ENCODE peak calls at places on chromosomes 3 and 15, in five cellular contexts. One of them, this sample, is unnamed.

GRCh38 chr3:18827664-18828063 is 320.6 kb upstream of the KCNH8 start:
- DNase-seq in heart left ventricle: no peak
- DNase-seq in dorsolateral prefrontal cortex: no peak
- DNase-seq in fibroblast of lung: no peak
- DNase-seq in K562: no peak
- DNase-seq in this sample: no peak

GRCh38 chr15:88042047-88042446 is 214.5 kb downstream of the NTRK3 start:
- DNase-seq in heart left ventricle: no peak
- DNase-seq in fibroblast of lung: no peak
- DNase-seq in dorsolateral prefrontal cortex: no peak
- DNase-seq in K562: no peak
- DNase-seq in this sample: no peak

GRCh38 chr3:12679468-12679867 is 15.6 kb upstream of the RAF1 start:
- DNase-seq in heart left ventricle: no peak
- DNase-seq in K562: no peak
- DNase-seq in dorsolateral prefrontal cortex: no peak
- DNase-seq in fibroblast of lung: peak; percentile 72
- DNase-seq in this sample: no peak

GRCh38 chr15:33278816-33279612 is 31.8 kb upstream of the RYR3 start:
- DNase-seq in dorsolateral prefrontal cortex: no peak
- DNase-seq in fibroblast of lung: peak; percentile 88
- DNase-seq in K562: peak; percentile 6
- DNase-seq in heart left ventricle: no peak
- DNase-seq in this sample: no peak

GRCh38 chr15:26070095-26070532 is 207.0 kb upstream of the ATP10A start:
- DNase-seq in K562: no peak
- DNase-seq in dorsolateral prefrontal cortex: peak; percentile 64
- DNase-seq in heart left ventricle: no peak
- DNase-seq in fibroblast of lung: no peak
- DNase-seq in this sample: no peak

GRCh38 chr15:41494922-41495735 is 1.5 kb downstream of the ITPKA start:
- DNase-seq in fibroblast of lung: no peak
- DNase-seq in K562: peak; percentile 70
- DNase-seq in dorsolateral prefrontal cortex: no peak
- DNase-seq in heart left ventricle: no peak
- DNase-seq in this sample: no peak

GRCh38 chr15:68578175-68578959 is 426 bp upstream of the CORO2B start:
- DNase-seq in fibroblast of lung: peak; percentile 75
- DNase-seq in dorsolateral prefrontal cortex: peak; percentile 89
- DNase-seq in K562: no peak
- DNase-seq in heart left ventricle: peak; percentile 77
- DNase-seq in this sample: no peak

GRCh38 chr15:39135989-39136388 is 444.9 kb upstream of the THBS1 start:
- DNase-seq in dorsolateral prefrontal cortex: no peak
- DNase-seq in K562: no peak
- DNase-seq in heart left ventricle: no peak
- DNase-seq in fibroblast of lung: peak; percentile 82
- DNase-seq in this sample: no peak

GRCh38 chr15:40917585-40917984 is 11.6 kb upstream of the DLL4 start:
- DNase-seq in K562: no peak
- DNase-seq in heart left ventricle: no peak
- DNase-seq in fibroblast of lung: no peak
- DNase-seq in dorsolateral prefrontal cortex: no peak
- DNase-seq in this sample: no peak

GRCh38 chr3:111808439-111808838 is 50.6 kb upstream of the PHLDB2 start:
- DNase-seq in heart left ventricle: no peak
- DNase-seq in fibroblast of lung: peak; percentile 19
- DNase-seq in dorsolateral prefrontal cortex: no peak
- DNase-seq in K562: no peak
- DNase-seq in this sample: no peak

GRCh38 chr15:70701891-70702568 is 61.3 kb downstream of the UACA start:
- DNase-seq in K562: no peak
- DNase-seq in dorsolateral prefrontal cortex: no peak
- DNase-seq in heart left ventricle: peak; percentile 38
- DNase-seq in fibroblast of lung: peak; percentile 71
- DNase-seq in this sample: no peak

GRCh38 chr3:50251220-50251619 is 15.2 kb downstream of the GNAI2 start:
- DNase-seq in fibroblast of lung: peak; percentile 90
- DNase-seq in K562: peak; percentile 46
- DNase-seq in heart left ventricle: no peak
- DNase-seq in dorsolateral prefrontal cortex: no peak
- DNase-seq in this sample: no peak

GRCh38 chr3:186506846-186507245 is 37.3 kb downstream of the CRYGS start:
- DNase-seq in dorsolateral prefrontal cortex: no peak
- DNase-seq in heart left ventricle: no peak
- DNase-seq in fibroblast of lung: no peak
- DNase-seq in K562: no peak
- DNase-seq in this sample: no peak

GRCh38 chr3:197426161-197426566 is 127.8 kb upstream of the DLG1 start:
- DNase-seq in K562: no peak
- DNase-seq in heart left ventricle: no peak
- DNase-seq in fibroblast of lung: no peak
- DNase-seq in dorsolateral prefrontal cortex: no peak
- DNase-seq in this sample: no peak

GRCh38 chr15:51054535-51054934 is 40.2 kb downstream of the TNFAIP8L3 start:
- DNase-seq in dorsolateral prefrontal cortex: no peak
- DNase-seq in heart left ventricle: no peak
- DNase-seq in K562: no peak
- DNase-seq in fibroblast of lung: no peak
- DNase-seq in this sample: no peak

GRCh38 chr15:82662641-82663040 is 15.5 kb upstream of the CPEB1 start:
- DNase-seq in dorsolateral prefrontal cortex: no peak
- DNase-seq in heart left ventricle: no peak
- DNase-seq in fibroblast of lung: no peak
- DNase-seq in K562: no peak
- DNase-seq in this sample: no peak

GRCh38 chr3:111285691-111286090 is 214.1 kb downstream of the NECTIN3 start:
- DNase-seq in K562: no peak
- DNase-seq in heart left ventricle: no peak
- DNase-seq in fibroblast of lung: no peak
- DNase-seq in dorsolateral prefrontal cortex: no peak
- DNase-seq in this sample: peak; percentile 44

GRCh38 chr3:11335056-11335608 is 62.9 kb downstream of the ATG7 start:
- DNase-seq in K562: peak; percentile 70
- DNase-seq in heart left ventricle: no peak
- DNase-seq in fibroblast of lung: peak; percentile 82
- DNase-seq in dorsolateral prefrontal cortex: no peak
- DNase-seq in this sample: peak; percentile 16

GRCh38 chr3:112391648-112392047 is 58.7 kb downstream of the CD200 start:
- DNase-seq in K562: no peak
- DNase-seq in fibroblast of lung: no peak
- DNase-seq in heart left ventricle: no peak
- DNase-seq in dorsolateral prefrontal cortex: no peak
- DNase-seq in this sample: no peak

GRCh38 chr3:42387802-42388651 is 22.4 kb downstream of the LYZL4 start:
- DNase-seq in fibroblast of lung: no peak
- DNase-seq in dorsolateral prefrontal cortex: no peak
- DNase-seq in heart left ventricle: no peak
- DNase-seq in K562: no peak
- DNase-seq in this sample: no peak
- H3K4me3 ChIP-seq in fibroblast of lung: no peak overlapping the region
- H3K4me3 ChIP-seq in dorsolateral prefrontal cortex: no peak overlapping the region
- H3K4me3 ChIP-seq in heart left ventricle: no peak overlapping the region
- H3K4me3 ChIP-seq in K562: no peak overlapping the region
- H3K4me3 ChIP-seq in this sample: no peak overlapping the region

GRCh38 chr15:76335129-76335850 is 1.3 kb upstream of the ISL2 start:
- DNase-seq in fibroblast of lung: peak; percentile 26
- DNase-seq in K562: no peak
- DNase-seq in heart left ventricle: no peak
- DNase-seq in dorsolateral prefrontal cortex: no peak
- DNase-seq in this sample: no peak

GRCh38 chr15:76333309-76333708 is 3.3 kb upstream of the ISL2 start:
- DNase-seq in fibroblast of lung: no peak
- DNase-seq in heart left ventricle: no peak
- DNase-seq in dorsolateral prefrontal cortex: no peak
- DNase-seq in K562: no peak
- DNase-seq in this sample: no peak

GRCh38 chr15:76333720-76334437 is 2.7 kb upstream of the ISL2 start:
- DNase-seq in dorsolateral prefrontal cortex: no peak
- DNase-seq in fibroblast of lung: no peak
- DNase-seq in heart left ventricle: no peak
- DNase-seq in K562: peak; percentile 72
- DNase-seq in this sample: no peak

GRCh38 chr15:76334438-76335004 is 2.1 kb upstream of the ISL2 start:
- DNase-seq in K562: no peak
- DNase-seq in fibroblast of lung: no peak
- DNase-seq in dorsolateral prefrontal cortex: no peak
- DNase-seq in heart left ventricle: no peak
- DNase-seq in this sample: no peak

DNA sequence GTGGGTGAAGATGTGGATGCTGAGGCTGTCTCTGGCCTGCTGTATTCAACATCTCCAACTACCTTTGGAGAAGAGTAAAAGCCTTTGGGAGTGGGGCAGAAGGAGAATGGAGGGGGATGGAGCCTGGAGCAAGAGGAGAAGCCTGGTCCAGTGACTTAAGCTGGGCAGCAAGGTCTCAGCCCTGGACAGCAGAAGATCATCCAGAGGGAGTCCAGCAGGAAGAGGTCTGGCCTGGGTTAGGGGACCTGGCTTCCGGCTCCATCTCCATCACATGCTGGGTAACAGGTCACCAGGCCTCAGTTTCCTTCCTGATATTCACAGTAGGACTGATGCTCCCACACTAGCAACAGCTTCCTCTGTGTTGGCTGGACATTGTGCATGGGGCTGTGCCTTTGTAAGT is 3.8 kb upstream of the ISL2 start:
- DNase-seq in fibroblast of lung: no peak
- DNase-seq in heart left ventricle: no peak
- DNase-seq in K562: no peak
- DNase-seq in dorsolateral prefrontal cortex: no peak
- DNase-seq in this sample: no peak
- H3K27me3 ChIP-seq in fibroblast of lung: peaks cover 41% of the 10 kb centered on the region
- H3K27me3 ChIP-seq in heart left ventricle: peaks cover 40% of the 10 kb centered on the region
- H3K27me3 ChIP-seq in K562: no peaks in the 10 kb centered on the region
- H3K27me3 ChIP-seq in dorsolateral prefrontal cortex: peaks cover 48% of the 10 kb centered on the region
- H3K27me3 ChIP-seq in this sample: no peaks in the 10 kb centered on the region

DNA sequence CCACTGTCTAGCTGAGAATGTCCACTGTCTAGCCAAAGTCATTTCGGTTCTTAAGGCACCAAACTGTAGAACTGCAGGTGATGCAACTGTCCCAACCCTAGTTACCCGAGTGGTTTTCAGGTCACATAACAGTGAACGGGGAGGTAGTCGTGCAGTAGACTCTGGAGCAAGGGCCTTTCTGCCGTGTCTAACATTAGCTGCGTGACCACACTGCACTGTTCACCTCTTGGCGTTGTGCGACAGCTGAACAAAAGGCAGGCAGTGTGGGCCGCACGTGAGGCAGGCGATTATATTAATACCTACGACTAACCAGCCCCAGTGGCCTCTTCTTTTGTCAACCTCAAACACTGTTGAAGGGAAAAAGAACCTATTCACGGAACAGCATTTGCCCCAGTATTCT is 2.8 kb downstream of the LRRN1 start:
- DNase-seq in K562: no peak
- DNase-seq in dorsolateral prefrontal cortex: no peak
- DNase-seq in heart left ventricle: no peak
- DNase-seq in fibroblast of lung: no peak
- DNase-seq in this sample: no peak
- H3K4me3 ChIP-seq in K562: no peak overlapping the region
- H3K4me3 ChIP-seq in dorsolateral prefrontal cortex: peak overlapping the region; percentile 71
- H3K4me3 ChIP-seq in heart left ventricle: no peak overlapping the region
- H3K4me3 ChIP-seq in fibroblast of lung: no peak overlapping the region
- H3K4me3 ChIP-seq in this sample: no peak overlapping the region

GRCh38 chr15:93250905-93251304 is 161.9 kb upstream of the RGMA start:
- DNase-seq in heart left ventricle: peak; percentile 73
- DNase-seq in K562: no peak
- DNase-seq in dorsolateral prefrontal cortex: no peak
- DNase-seq in fibroblast of lung: no peak
- DNase-seq in this sample: no peak

GRCh38 chr15:93252780-93253179 is 163.8 kb upstream of the RGMA start:
- DNase-seq in K562: no peak
- DNase-seq in fibroblast of lung: no peak
- DNase-seq in dorsolateral prefrontal cortex: no peak
- DNase-seq in heart left ventricle: no peak
- DNase-seq in this sample: no peak

GRCh38 chr15:93249599-93249998 is 160.6 kb upstream of the RGMA start:
- DNase-seq in dorsolateral prefrontal cortex: no peak
- DNase-seq in heart left ventricle: no peak
- DNase-seq in fibroblast of lung: no peak
- DNase-seq in K562: no peak
- DNase-seq in this sample: no peak

GRCh38 chr15:93250212-93250611 is 161.2 kb upstream of the RGMA start:
- DNase-seq in K562: no peak
- DNase-seq in dorsolateral prefrontal cortex: no peak
- DNase-seq in heart left ventricle: no peak
- DNase-seq in fibroblast of lung: no peak
- DNase-seq in this sample: no peak

DNA sequence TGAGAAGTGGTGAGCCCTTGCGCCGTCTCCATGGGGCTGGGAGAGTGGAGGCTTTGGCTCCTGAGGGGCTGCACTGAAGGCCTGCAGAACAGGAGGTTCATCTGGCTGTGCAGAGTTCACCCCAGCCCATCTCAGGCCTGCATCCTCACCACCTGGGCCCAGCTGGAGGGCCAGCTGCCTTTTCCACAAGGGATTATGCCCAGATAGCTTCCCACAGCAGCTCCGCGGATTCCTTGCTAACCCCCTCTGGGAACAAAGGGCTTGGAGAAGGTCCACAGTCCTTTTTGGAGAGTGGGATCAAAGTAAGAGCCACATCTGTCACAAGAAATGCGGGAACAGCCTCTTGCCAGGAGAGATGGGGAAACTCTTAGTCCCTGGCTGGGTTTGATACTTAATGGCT is 164.6 kb upstream of the RGMA start:
- DNase-seq in dorsolateral prefrontal cortex: peak; percentile 17
- DNase-seq in K562: no peak
- DNase-seq in fibroblast of lung: no peak
- DNase-seq in heart left ventricle: no peak
- DNase-seq in this sample: no peak
- H3K27me3 ChIP-seq in dorsolateral prefrontal cortex: no peaks in the 10 kb centered on the region
- H3K27me3 ChIP-seq in K562: peaks cover 13% of the 10 kb centered on the region
- H3K27me3 ChIP-seq in fibroblast of lung: no peaks in the 10 kb centered on the region
- H3K27me3 ChIP-seq in heart left ventricle: no peaks in the 10 kb centered on the region
- H3K27me3 ChIP-seq in this sample: no peaks in the 10 kb centered on the region

GRCh38 chr3:6680119-6680806 is 180.7 kb upstream of the GRM7 start:
- DNase-seq in dorsolateral prefrontal cortex: no peak
- DNase-seq in K562: no peak
- DNase-seq in heart left ventricle: no peak
- DNase-seq in fibroblast of lung: no peak
- DNase-seq in this sample: no peak
- H3K4me3 ChIP-seq in dorsolateral prefrontal cortex: no peak overlapping the region
- H3K4me3 ChIP-seq in K562: no peak overlapping the region
- H3K4me3 ChIP-seq in heart left ventricle: no peak overlapping the region
- H3K4me3 ChIP-seq in fibroblast of lung: no peak overlapping the region
- H3K4me3 ChIP-seq in this sample: no peak overlapping the region

DNA sequence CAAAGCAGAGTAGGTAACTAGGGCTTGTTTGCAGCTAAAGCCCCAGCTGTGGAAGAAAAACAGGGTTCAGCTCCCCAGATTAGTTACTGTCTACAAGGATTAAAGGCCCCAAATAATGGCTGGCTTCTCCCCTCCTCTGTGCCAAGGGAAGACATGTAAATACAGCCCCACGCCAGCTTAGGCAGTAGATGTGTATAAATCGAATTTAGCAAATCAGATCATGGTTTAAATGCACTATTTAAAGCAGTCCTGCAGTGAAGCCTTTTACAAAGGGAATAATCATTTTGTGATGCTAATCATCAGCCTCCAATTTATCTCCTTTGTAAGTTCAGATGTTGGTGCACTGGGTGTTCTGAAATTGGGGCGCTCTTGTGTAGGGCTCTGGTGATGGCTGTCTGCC is 46.7 kb upstream of the POLG start:
- DNase-seq in K562: no peak
- DNase-seq in dorsolateral prefrontal cortex: no peak
- DNase-seq in heart left ventricle: no peak
- DNase-seq in fibroblast of lung: no peak
- DNase-seq in this sample: no peak
- H3K27me3 ChIP-seq in K562: peaks cover 59% of the 10 kb centered on the region
- H3K27me3 ChIP-seq in dorsolateral prefrontal cortex: peaks cover 35% of the 10 kb centered on the region
- H3K27me3 ChIP-seq in heart left ventricle: peaks cover 39% of the 10 kb centered on the region
- H3K27me3 ChIP-seq in fibroblast of lung: peaks cover 41% of the 10 kb centered on the region
- H3K27me3 ChIP-seq in this sample: peaks cover 6% of the 10 kb centered on the region

This sample was measured in DND-41.